ENCODE peak calls at places on chromosomes 1 and 21, in ten cellular contexts. J, P, H, L, G, T, E, U, Y and D are unnamed samples.

GRCh38 chr1:31788138-31788824 is 24.1 kb upstream of the ADGRB2 start:
- DNase-seq in L (peak; percentile 90), J (peak; percentile 91), T (peak; percentile 94), H (peak; percentile 93), E (peak; percentile 90), G (peak; percentile 82), P (peak; percentile 89), U (peak; percentile 93), Y (peak; percentile 93), D (peak; percentile 98)

GRCh38 chr1:243798726-243799125 is 51.3 kb downstream of the AKT3 start:
- DNase-seq in P (peak; percentile 98), H (no peak), G (no peak), U (peak; percentile 59), L (no peak), E (peak; percentile 57), J (peak; percentile 96), Y (no peak), T (no peak), D (no peak)

GRCh38 chr1:16022393-16022792 is 557 bp downstream of the CLCNKA start:
- DNase-seq in U (no peak), Y (no peak), E (no peak), J (no peak), L (no peak), P (no peak), G (no peak), T (no peak), H (no peak), D (no peak)

GRCh38 chr1:59549067-59549837 is 252.4 kb downstream of the FGGY start:
- DNase-seq in L (no peak), H (no peak), P (no peak), G (no peak), T (no peak), Y (no peak), J (no peak), E (no peak), U (no peak), D (no peak)

GRCh38 chr1:25513666-25514065 is 29.7 kb upstream of the LDLRAP1 start:
- DNase-seq in J (no peak), P (no peak), G (no peak), L (no peak), T (no peak), E (no peak), H (no peak), U (no peak), Y (no peak), D (peak; percentile 30)

GRCh38 chr1:52747450-52747849 is 21.2 kb downstream of the ZYG11B start:
- DNase-seq in E (no peak), T (no peak), H (no peak), G (no peak), U (no peak), L (no peak), P (no peak), J (no peak), Y (no peak), D (no peak)

GRCh38 chr1:77759090-77760028 is at the start of gene USP33:
- DNase-seq in J (peak; percentile 86), G (peak; percentile 77), H (peak; percentile 92), P (peak; percentile 80), E (peak; percentile 76), Y (peak; percentile 94), L (peak; percentile 73), U (peak; percentile 76), T (peak; percentile 90), D (peak; percentile 90)

GRCh38 chr1:76727520-76727919 is 139.8 kb upstream of the ST6GALNAC5 start:
- DNase-seq in Y (no peak), H (no peak), G (no peak), L (no peak), P (no peak), J (no peak), T (no peak), U (no peak), E (no peak), D (no peak)

GRCh38 chr1:43414634-43415223 is 25.0 kb downstream of the SZT2 start:
- DNase-seq in J (peak; percentile 54), Y (peak; percentile 41), P (peak; percentile 42), T (peak; percentile 89), G (peak; percentile 55), U (peak; percentile 65), L (peak; percentile 26), E (peak; percentile 73), H (peak; percentile 75), D (peak; percentile 63)

GRCh38 chr1:201599548-201599947 is 60.6 kb downstream of the NAV1 start:
- DNase-seq in E (no peak), U (no peak), T (no peak), H (no peak), Y (no peak), L (no peak), P (no peak), G (no peak), J (peak; percentile 67), D (no peak)

GRCh38 chr1:16354619-16355018 is 2.3 kb upstream of the FBXO42 start:
- DNase-seq in L (no peak), U (no peak), T (no peak), E (no peak), P (no peak), J (no peak), H (no peak), Y (no peak), G (no peak), D (no peak)

GRCh38 chr1:181083842-181084605 is 4.5 kb upstream of the IER5 start:
- DNase-seq in G (peak; percentile 77), L (no peak), Y (peak; percentile 26), J (peak; percentile 52), U (peak; percentile 81), H (no peak), P (peak; percentile 55), E (peak; percentile 76), T (peak; percentile 86), D (peak; percentile 60)

GRCh38 chr21:26366781-26367180 is 196.2 kb upstream of the APP start:
- DNase-seq in P (peak; percentile 29), Y (no peak), J (peak; percentile 51), L (no peak), U (no peak), H (no peak), T (no peak), G (no peak), E (peak; percentile 9), D (no peak)

GRCh38 chr1:14969006-14969405 is 184.5 kb upstream of the TMEM51 start:
- DNase-seq in P (no peak), Y (no peak), H (no peak), T (peak; percentile 18), G (no peak), E (no peak), J (peak; percentile 46), L (no peak), U (no peak), D (no peak)